ENCODE peak calls at places on chromosome 9, in seven cellular contexts. One of them, this sample, is unnamed.

GRCh38 chr9:133750927-133751649 is 12.9 kb upstream of the SARDH start:
- DNase-seq in kidney tubule cell: no peak
- DNase-seq in colonic mucosa: no peak
- DNase-seq in naive B cell: no peak
- DNase-seq in GM12892: no peak
- DNase-seq in NCI-H69: no peak
- DNase-seq in GM23248: no peak
- DNase-seq in this sample: no peak

GRCh38 chr9:32728181-32728580 is 55.2 kb upstream of the TMEM215 start:
- DNase-seq in kidney tubule cell: no peak
- DNase-seq in colonic mucosa: no peak
- DNase-seq in NCI-H69: no peak
- DNase-seq in GM23248: no peak
- DNase-seq in naive B cell: no peak
- DNase-seq in GM12892: no peak
- DNase-seq in this sample: no peak

GRCh38 chr9:129183495-129184308 is 5.6 kb upstream of the IER5L start:
- DNase-seq in kidney tubule cell: peak; percentile 18
- DNase-seq in naive B cell: no peak
- DNase-seq in NCI-H69: no peak
- DNase-seq in GM23248: peak; percentile 39
- DNase-seq in GM12892: no peak
- DNase-seq in colonic mucosa: peak; percentile 74
- DNase-seq in this sample: no peak

GRCh38 chr9:127452481-127453092 is 1.3 kb downstream of the LRSAM1 start:
- DNase-seq in kidney tubule cell: peak; percentile 66
- DNase-seq in colonic mucosa: peak; percentile 90
- DNase-seq in NCI-H69: peak; percentile 75
- DNase-seq in naive B cell: no peak
- DNase-seq in GM12892: no peak
- DNase-seq in GM23248: peak; percentile 69
- DNase-seq in this sample: no peak

GRCh38 chr9:101081641-101082040 is 53.1 kb downstream of the PLPPR1 start:
- DNase-seq in GM23248: no peak
- DNase-seq in GM12892: no peak
- DNase-seq in NCI-H69: no peak
- DNase-seq in kidney tubule cell: no peak
- DNase-seq in naive B cell: no peak
- DNase-seq in colonic mucosa: no peak
- DNase-seq in this sample: no peak

GRCh38 chr9:99905833-99906402 is 536 bp upstream of the STX17 start:
- DNase-seq in NCI-H69: peak; percentile 53
- DNase-seq in GM12892: no peak
- DNase-seq in colonic mucosa: peak; percentile 25
- DNase-seq in naive B cell: no peak
- DNase-seq in GM23248: peak; percentile 35
- DNase-seq in kidney tubule cell: peak; percentile 32
- DNase-seq in this sample: no peak

GRCh38 chr9:81759680-81760215 is 70.4 kb upstream of the TLE1 start:
- DNase-seq in GM23248: peak; percentile 93
- DNase-seq in NCI-H69: peak; percentile 13
- DNase-seq in GM12892: no peak
- DNase-seq in kidney tubule cell: peak; percentile 90
- DNase-seq in naive B cell: no peak
- DNase-seq in colonic mucosa: no peak
- DNase-seq in this sample: no peak

GRCh38 chr9:101671567-101671966 is 66.9 kb downstream of the GRIN3A start:
- DNase-seq in kidney tubule cell: no peak
- DNase-seq in NCI-H69: peak; percentile 98
- DNase-seq in naive B cell: no peak
- DNase-seq in GM12892: no peak
- DNase-seq in GM23248: no peak
- DNase-seq in colonic mucosa: no peak
- DNase-seq in this sample: no peak

GRCh38 chr9:83430681-83431080 is 107.5 kb downstream of the FRMD3 start:
- DNase-seq in kidney tubule cell: no peak
- DNase-seq in GM12892: no peak
- DNase-seq in NCI-H69: no peak
- DNase-seq in colonic mucosa: no peak
- DNase-seq in GM23248: no peak
- DNase-seq in naive B cell: no peak
- DNase-seq in this sample: no peak

GRCh38 chr9:20988916-20989315 is 42.5 kb downstream of the HACD4 start:
- DNase-seq in GM12892: no peak
- DNase-seq in colonic mucosa: no peak
- DNase-seq in NCI-H69: no peak
- DNase-seq in naive B cell: no peak
- DNase-seq in GM23248: peak; percentile 42
- DNase-seq in kidney tubule cell: no peak
- DNase-seq in this sample: no peak